ENCODE peak calls at places on chromosomes 3 and 15, in seven cellular contexts. I, O, B, R, E, Y and Z are unnamed samples.

GRCh38 chr15:98536976-98537375 is 111.4 kb upstream of the IGF1R start:
- DNase-seq in I (no peak), O (no peak), B (no peak), R (no peak), E (no peak), Y (no peak), Z (no peak)

GRCh38 chr3:43523454-43524053 is 98.3 kb downstream of the ANO10 start:
- DNase-seq in I (no peak), O (peak), B (peak), R (peak), E (peak), Y (no peak), Z (peak)

GRCh38 chr15:40737048-40737447 is 18.0 kb downstream of the RMDN3 start:
- DNase-seq in I (no peak), O (no peak), B (peak), R (no peak), E (no peak), Y (no peak), Z (no peak)

GRCh38 chr3:17407576-17407975 is 334.9 kb downstream of the TBC1D5 start:
- DNase-seq in I (no peak), O (no peak), B (no peak), R (no peak), E (no peak), Y (no peak), Z (no peak)

GRCh38 chr15:48424076-48424475 is 92.8 kb downstream of the DUT start:
- DNase-seq in I (no peak), O (peak), B (peak), R (peak), E (no peak), Y (no peak), Z (no peak)

GRCh38 chr15:80581976-80582375 is 113.1 kb upstream of the ABHD17C start:
- DNase-seq in I (no peak), O (no peak), B (peak), R (peak), E (no peak), Y (peak), Z (peak)

GRCh38 chr3:79247367-79248103 is 520.3 kb downstream of the ROBO1 start:
- DNase-seq in I (no peak), O (peak), B (peak), R (no peak), E (no peak), Y (no peak), Z (peak)

GRCh38 chr3:87128006-87128405 is 99.1 kb upstream of the CHMP2B start:
- DNase-seq in I (no peak), O (no peak), B (no peak), R (peak), E (no peak), Y (no peak), Z (no peak)

GRCh38 chr3:143146875-143147274 is 27.3 kb downstream of the CHST2 start:
- DNase-seq in I (no peak), O (no peak), B (no peak), R (no peak), E (no peak), Y (no peak), Z (no peak)
- TF ChIP-seq CTCF in I (no peak), O (no peak), B (no peak), R (no peak), E (no peak), Y (no peak), Z (no peak)

GRCh38 chr15:44298878-44299277 is 10.4 kb downstream of the GOLM2 start:
- DNase-seq in I (peak), O (no peak), B (no peak), R (peak), E (no peak), Y (no peak), Z (no peak)
- TF ChIP-seq CTCF in I (peak), O (peak), B (peak), R (peak), E (peak), Y (peak), Z (peak)

GRCh38 chr3:109018828-109019227 is 65.1 kb upstream of the GUCA1C start:
- DNase-seq in I (no peak), O (no peak), B (peak), R (peak), E (no peak), Y (no peak), Z (peak)
- TF ChIP-seq CTCF in I (no peak), O (no peak), B (no peak), R (peak), E (peak), Y (peak), Z (no peak)

DNA sequence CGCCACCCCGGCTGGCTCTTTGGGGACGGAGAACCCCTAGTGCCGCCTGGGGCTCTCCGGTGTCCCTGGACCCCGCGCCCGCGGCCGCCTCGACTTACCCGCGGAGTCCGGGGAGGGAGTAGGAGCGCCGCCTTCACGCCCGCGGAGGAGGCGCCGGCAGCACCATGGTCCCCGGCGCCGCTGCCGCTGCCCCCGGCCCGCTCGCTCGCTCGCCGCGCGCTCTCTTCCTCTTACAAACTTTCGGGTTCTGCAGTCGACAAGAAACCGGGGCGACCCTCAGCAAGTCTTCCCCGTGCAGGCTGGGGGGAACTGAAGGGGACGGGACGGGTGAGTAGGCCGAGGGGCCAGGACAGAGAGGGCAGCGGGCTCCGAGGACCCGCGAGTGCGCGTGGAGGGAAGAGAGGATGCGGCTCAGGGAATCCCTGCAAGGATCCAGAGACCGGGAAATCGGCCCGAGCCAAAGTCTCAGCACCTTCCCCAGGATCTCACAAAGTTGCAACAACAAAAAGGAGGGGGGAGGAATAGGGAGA is 2.0 kb downstream of the FOXP1 start:
- DNase-seq in I (peak), O (no peak), B (no peak), R (peak), E (no peak), Y (no peak), Z (peak)
- TF ChIP-seq CTCF in I (no peak), O (no peak), B (peak), R (no peak), E (no peak), Y (no peak), Z (no peak)